ENCODE peak calls at places on chromosomes 16 and 17, in five cellular contexts. One of them, this sample, is unnamed.

GRCh38 chr17:45414997-45415881 is 17.4 kb downstream of the ARHGAP27 start:
- DNase-seq in stomach: no peak
- DNase-seq in WERI-Rb-1: peak; percentile 80
- DNase-seq in tibial artery: no peak
- DNase-seq in pancreas: no peak
- DNase-seq in this sample: no peak

GRCh38 chr16:75203106-75203505 is 3.9 kb downstream of the CTRB2 start:
- DNase-seq in stomach: no peak
- DNase-seq in WERI-Rb-1: no peak
- DNase-seq in tibial artery: peak; percentile 19
- DNase-seq in pancreas: peak; percentile 62
- DNase-seq in this sample: no peak

GRCh38 chr17:73678999-73679398 is 34.8 kb upstream of the SDK2 start:
- DNase-seq in stomach: no peak
- DNase-seq in WERI-Rb-1: no peak
- DNase-seq in tibial artery: no peak
- DNase-seq in pancreas: no peak
- DNase-seq in this sample: no peak

GRCh38 chr17:48510761-48511604 is 19.8 kb downstream of the HOXB1 start:
- DNase-seq in stomach: no peak
- DNase-seq in WERI-Rb-1: no peak
- DNase-seq in tibial artery: no peak
- DNase-seq in pancreas: no peak
- DNase-seq in this sample: no peak

GRCh38 chr17:42673885-42674754 is 2.7 kb downstream of the PLEKHH3 start:
- DNase-seq in stomach: peak; percentile 45
- DNase-seq in WERI-Rb-1: peak; percentile 75
- DNase-seq in tibial artery: peak; percentile 88
- DNase-seq in pancreas: peak; percentile 74
- DNase-seq in this sample: no peak

GRCh38 chr17:42241871-42242270 is 34.3 kb downstream of the STAT5B start:
- DNase-seq in stomach: no peak
- DNase-seq in WERI-Rb-1: no peak
- DNase-seq in tibial artery: no peak
- DNase-seq in pancreas: no peak
- DNase-seq in this sample: no peak

GRCh38 chr17:14940112-14940945 is 324.8 kb downstream of the PMP22 start:
- DNase-seq in stomach: no peak
- DNase-seq in WERI-Rb-1: no peak
- DNase-seq in tibial artery: no peak
- DNase-seq in pancreas: no peak
- DNase-seq in this sample: no peak

GRCh38 chr16:15798671-15799070 is 58.2 kb downstream of the MYH11 start:
- DNase-seq in stomach: no peak
- DNase-seq in WERI-Rb-1: no peak
- DNase-seq in tibial artery: peak; percentile 63
- DNase-seq in pancreas: no peak
- DNase-seq in this sample: no peak

GRCh38 chr17:82281502-82282238 is 8.2 kb upstream of the CSNK1D start:
- DNase-seq in stomach: peak; percentile 82
- DNase-seq in WERI-Rb-1: no peak
- DNase-seq in tibial artery: no peak
- DNase-seq in pancreas: peak; percentile 81
- DNase-seq in this sample: no peak

GRCh38 chr17:7740481-7741001 is 23.0 kb downstream of the DNAH2 start:
- DNase-seq in stomach: no peak
- DNase-seq in WERI-Rb-1: no peak
- DNase-seq in tibial artery: no peak
- DNase-seq in pancreas: peak; percentile 54
- DNase-seq in this sample: no peak

GRCh38 chr17:81713556-81714411 is 1.7 kb downstream of the SLC25A10 start:
- DNase-seq in stomach: peak; percentile 74
- DNase-seq in WERI-Rb-1: peak; percentile 94
- DNase-seq in tibial artery: no peak
- DNase-seq in pancreas: peak; percentile 75
- DNase-seq in this sample: no peak

GRCh38 chr17:76142044-76143041 is 1.3 kb upstream of the FOXJ1 start:
- DNase-seq in stomach: no peak
- DNase-seq in WERI-Rb-1: peak; percentile 86
- DNase-seq in tibial artery: no peak
- DNase-seq in pancreas: no peak
- DNase-seq in this sample: peak; percentile 29

DNA sequence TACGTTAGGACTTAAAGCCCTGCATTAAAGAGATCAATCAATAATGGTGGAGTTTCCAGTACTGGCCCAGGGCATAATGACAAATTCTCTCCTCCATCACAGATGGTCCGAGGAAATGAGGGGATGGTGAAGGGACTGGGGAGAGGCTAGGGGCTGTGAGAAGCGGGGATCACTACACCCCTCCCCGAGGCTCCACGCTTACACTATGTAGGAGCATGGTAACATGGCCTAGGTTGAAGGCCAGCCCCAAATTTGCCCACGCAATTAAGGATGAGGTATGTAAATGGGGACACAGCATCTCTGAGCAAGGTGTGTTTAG is 8.0 kb upstream of the AKTIP start:
- DNase-seq in stomach: no peak
- DNase-seq in WERI-Rb-1: no peak
- DNase-seq in tibial artery: no peak
- DNase-seq in pancreas: no peak
- DNase-seq in this sample: no peak
- H3K27ac ChIP-seq in stomach: no peak overlapping the region
- H3K27ac ChIP-seq in WERI-Rb-1: peak overlapping the region; percentile 43
- H3K27ac ChIP-seq in tibial artery: peak overlapping the region; percentile 68
- H3K27ac ChIP-seq in pancreas: peak overlapping the region; percentile 77
- H3K27ac ChIP-seq in this sample: no peak overlapping the region

DNA sequence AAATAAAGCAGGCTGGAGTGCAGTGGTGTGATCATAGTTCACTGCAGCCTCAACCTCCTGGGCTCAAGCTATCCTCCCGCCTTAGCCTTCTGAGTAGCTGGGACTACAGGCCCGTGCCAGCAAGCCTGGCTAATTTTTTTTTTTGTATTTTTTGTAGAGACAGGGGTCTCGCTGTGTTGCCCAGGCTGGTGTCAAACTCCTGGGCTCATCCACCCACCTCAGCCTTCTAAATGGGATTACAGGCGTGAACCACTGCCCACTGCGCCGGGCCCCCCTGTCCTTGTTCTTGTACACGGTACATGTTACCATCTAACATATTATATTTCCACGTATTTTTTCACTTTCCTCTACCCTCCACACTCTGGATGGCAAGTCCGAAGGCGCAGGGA is 3.1 kb upstream of the CDH3 start:
- DNase-seq in stomach: no peak
- DNase-seq in WERI-Rb-1: no peak
- DNase-seq in tibial artery: no peak
- DNase-seq in pancreas: no peak
- DNase-seq in this sample: no peak
- H3K4me3 ChIP-seq in stomach: no peak overlapping the region
- H3K4me3 ChIP-seq in WERI-Rb-1: no peak overlapping the region
- H3K4me3 ChIP-seq in tibial artery: no peak overlapping the region
- H3K4me3 ChIP-seq in pancreas: no peak overlapping the region
- H3K4me3 ChIP-seq in this sample: peak overlapping the region; percentile 42

GRCh38 chr16:67966549-67967182 is 1.8 kb downstream of the SLC12A4 start:
- DNase-seq in stomach: no peak
- DNase-seq in WERI-Rb-1: peak; percentile 49
- DNase-seq in tibial artery: peak; percentile 87
- DNase-seq in pancreas: no peak
- DNase-seq in this sample: no peak

GRCh38 chr16:67967956-67968439 is 439 bp downstream of the SLC12A4 start:
- DNase-seq in stomach: peak; percentile 43
- DNase-seq in WERI-Rb-1: no peak
- DNase-seq in tibial artery: no peak
- DNase-seq in pancreas: peak; percentile 75
- DNase-seq in this sample: no peak

GRCh38 chr16:67969286-67970039 is 1.0 kb upstream of the SLC12A4 start:
- DNase-seq in stomach: no peak
- DNase-seq in WERI-Rb-1: no peak
- DNase-seq in tibial artery: no peak
- DNase-seq in pancreas: no peak
- DNase-seq in this sample: no peak

GRCh38 chr16:67967183-67967955 is 1.1 kb downstream of the SLC12A4 start:
- DNase-seq in stomach: no peak
- DNase-seq in WERI-Rb-1: no peak
- DNase-seq in tibial artery: no peak
- DNase-seq in pancreas: no peak
- DNase-seq in this sample: no peak

GRCh38 chr16:67968440-67969285 is at the start of gene SLC12A4:
- DNase-seq in stomach: peak; percentile 82
- DNase-seq in WERI-Rb-1: peak; percentile 62
- DNase-seq in tibial artery: peak; percentile 94
- DNase-seq in pancreas: peak; percentile 92
- DNase-seq in this sample: no peak
- TF ChIP-seq CTCF in stomach: no peak
- TF ChIP-seq CTCF in WERI-Rb-1: no peak
- TF ChIP-seq CTCF in tibial artery: no peak
- TF ChIP-seq CTCF in pancreas: no peak
- TF ChIP-seq CTCF in this sample: peak; percentile 6

GRCh38 chr16:46886764-46887523 is 2.8 kb downstream of the GPT2 start:
- DNase-seq in stomach: no peak
- DNase-seq in WERI-Rb-1: no peak
- DNase-seq in tibial artery: no peak
- DNase-seq in pancreas: no peak
- DNase-seq in this sample: no peak

GRCh38 chr16:46891910-46892309 is 7.7 kb downstream of the GPT2 start:
- DNase-seq in stomach: no peak
- DNase-seq in WERI-Rb-1: no peak
- DNase-seq in tibial artery: no peak
- DNase-seq in pancreas: no peak
- DNase-seq in this sample: no peak

GRCh38 chr16:46889245-46889941 is 5.2 kb downstream of the GPT2 start:
- DNase-seq in stomach: no peak
- DNase-seq in WERI-Rb-1: no peak
- DNase-seq in tibial artery: no peak
- DNase-seq in pancreas: no peak
- DNase-seq in this sample: no peak

GRCh38 chr16:46887524-46887854 is 3.3 kb downstream of the GPT2 start:
- DNase-seq in stomach: peak; percentile 60
- DNase-seq in WERI-Rb-1: no peak
- DNase-seq in tibial artery: no peak
- DNase-seq in pancreas: no peak
- DNase-seq in this sample: no peak

DNA sequence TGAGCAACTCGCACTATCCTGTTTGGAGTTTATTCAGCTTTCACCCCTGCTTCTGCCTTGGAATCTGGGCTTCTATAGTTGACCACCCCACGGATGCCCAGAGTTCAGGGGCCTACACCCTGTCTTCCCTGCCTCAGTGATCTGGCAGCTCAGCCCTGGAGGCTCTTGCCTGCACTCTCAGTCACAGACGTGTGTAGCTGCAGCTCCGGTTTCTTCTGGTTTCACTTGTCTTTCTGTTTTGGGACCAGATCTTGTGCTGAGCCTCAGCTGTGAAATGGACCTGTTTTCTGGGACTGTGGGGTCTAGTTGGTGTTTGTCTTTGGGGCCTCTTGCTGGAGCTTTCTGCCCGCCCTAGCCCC is 5.8 kb downstream of the GPT2 start:
- DNase-seq in stomach: no peak
- DNase-seq in WERI-Rb-1: no peak
- DNase-seq in tibial artery: no peak
- DNase-seq in pancreas: no peak
- DNase-seq in this sample: no peak
- H3K27ac ChIP-seq in stomach: peak overlapping the region; percentile 41
- H3K27ac ChIP-seq in WERI-Rb-1: no peak overlapping the region
- H3K27ac ChIP-seq in tibial artery: no peak overlapping the region
- H3K27ac ChIP-seq in pancreas: peak overlapping the region; percentile 37
- H3K27ac ChIP-seq in this sample: peak overlapping the region; percentile 43

GRCh38 chr17:72392056-72393010 is 271.5 kb downstream of the SOX9 start:
- DNase-seq in stomach: no peak
- DNase-seq in WERI-Rb-1: no peak
- DNase-seq in tibial artery: no peak
- DNase-seq in pancreas: no peak
- DNase-seq in this sample: no peak
- H3K4me3 ChIP-seq in stomach: no peak overlapping the region
- H3K4me3 ChIP-seq in WERI-Rb-1: no peak overlapping the region
- H3K4me3 ChIP-seq in tibial artery: no peak overlapping the region
- H3K4me3 ChIP-seq in pancreas: no peak overlapping the region
- H3K4me3 ChIP-seq in this sample: no peak overlapping the region

GRCh38 chr16:88681084-88681680 is 5.1 kb downstream of the SNAI3 start:
- DNase-seq in stomach: peak; percentile 75
- DNase-seq in WERI-Rb-1: no peak
- DNase-seq in tibial artery: no peak
- DNase-seq in pancreas: peak; percentile 80
- DNase-seq in this sample: no peak
- TF ChIP-seq CTCF in stomach: no peak
- TF ChIP-seq CTCF in WERI-Rb-1: peak; percentile 35
- TF ChIP-seq CTCF in tibial artery: no peak
- TF ChIP-seq CTCF in pancreas: peak; percentile 9
- TF ChIP-seq CTCF in this sample: peak; percentile 28

DNA sequence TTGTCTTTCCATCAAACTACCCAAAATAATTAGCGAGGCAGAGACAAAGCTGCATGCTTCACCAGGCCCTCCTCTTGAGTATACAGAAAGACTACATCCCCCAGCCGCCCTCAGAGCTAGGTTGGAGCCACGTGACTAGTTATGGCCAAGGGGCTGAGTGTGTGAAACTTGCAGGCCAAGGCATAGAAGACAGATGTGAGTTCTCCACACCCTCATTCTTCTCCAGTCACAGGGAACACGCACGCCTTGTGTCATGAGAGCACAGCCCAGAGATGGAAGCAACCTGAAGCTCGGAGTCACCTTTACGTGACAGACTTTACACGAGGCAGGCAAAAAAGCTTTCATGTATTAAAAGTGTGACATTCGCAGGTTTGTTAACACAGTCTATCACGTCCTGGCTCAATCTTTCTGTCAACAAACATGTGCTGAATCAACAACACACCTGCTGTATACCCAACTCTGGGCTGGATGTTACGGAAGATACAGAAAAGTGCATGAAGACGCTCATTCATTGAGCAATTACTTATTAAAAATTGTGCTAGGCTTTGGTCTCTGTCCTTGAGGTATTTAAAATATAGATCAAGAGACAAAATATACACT is 38.3 kb downstream of the STX8 start:
- DNase-seq in stomach: peak; percentile 33
- DNase-seq in WERI-Rb-1: no peak
- DNase-seq in tibial artery: no peak
- DNase-seq in pancreas: no peak
- DNase-seq in this sample: no peak
- H3K27ac ChIP-seq in stomach: no peak overlapping the region
- H3K27ac ChIP-seq in WERI-Rb-1: no peak overlapping the region
- H3K27ac ChIP-seq in tibial artery: no peak overlapping the region
- H3K27ac ChIP-seq in pancreas: no peak overlapping the region
- H3K27ac ChIP-seq in this sample: no peak overlapping the region

DNA sequence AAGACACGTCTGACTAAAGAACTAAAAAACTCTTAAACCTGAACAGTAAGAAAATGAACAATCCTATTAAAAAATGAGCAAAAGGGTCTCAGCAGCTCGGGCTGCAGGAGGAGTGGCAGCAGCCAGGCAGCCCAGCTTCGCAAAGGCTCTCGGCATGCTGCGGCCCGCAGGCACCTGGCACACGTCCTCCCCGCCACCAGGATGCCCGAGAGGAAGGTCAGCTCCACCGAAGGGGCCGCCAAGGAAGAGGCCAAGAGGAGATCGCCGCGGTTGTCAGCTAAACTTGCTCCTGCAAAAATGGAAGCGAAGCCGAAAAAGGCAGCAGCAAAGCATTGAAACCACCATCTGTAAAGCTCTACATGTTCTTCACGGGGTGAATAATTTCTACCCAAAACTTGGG is 173.5 kb downstream of the BCAS3 start:
- DNase-seq in stomach: no peak
- DNase-seq in WERI-Rb-1: no peak
- DNase-seq in tibial artery: no peak
- DNase-seq in pancreas: no peak
- DNase-seq in this sample: no peak
- H3K4me3 ChIP-seq in stomach: no peak overlapping the region
- H3K4me3 ChIP-seq in WERI-Rb-1: no peak overlapping the region
- H3K4me3 ChIP-seq in tibial artery: no peak overlapping the region
- H3K4me3 ChIP-seq in pancreas: no peak overlapping the region
- H3K4me3 ChIP-seq in this sample: no peak overlapping the region

GRCh38 chr17:57747221-57748017 is 2.3 kb upstream of the CCDC182 start:
- DNase-seq in stomach: peak; percentile 38
- DNase-seq in WERI-Rb-1: peak; percentile 68
- DNase-seq in tibial artery: no peak
- DNase-seq in pancreas: no peak
- DNase-seq in this sample: no peak
- TF ChIP-seq CTCF in stomach: peak; percentile 62
- TF ChIP-seq CTCF in WERI-Rb-1: peak; percentile 81
- TF ChIP-seq CTCF in tibial artery: peak; percentile 60
- TF ChIP-seq CTCF in pancreas: peak; percentile 38
- TF ChIP-seq CTCF in this sample: peak; percentile 86

This sample was measured in dorsolateral prefrontal cortex.